ENCODE peak calls at places on chromosomes 5 and 9, in eight cellular contexts. T is sigmoid colon, Q is thyroid gland, W is small intestine, M is iPS DF 6.9, F is heart right ventricle, B is tibial nerve, U is aorta. V is an unnamed sample. For H3K36me3, the result is how much of the 10 kb centered on the place peaks cover.

GRCh38 chr5:517535-518100 is 6.6 kb downstream of the SLC9A3 start:
- DNase-seq in T (no peak), Q (no peak), W (no peak), M (no peak), F (no peak), B (no peak), U (no peak), V (no peak)

GRCh38 chr5:6859001-6859400 is 145.8 kb downstream of the TENT4A start:
- DNase-seq in T (no peak), Q (no peak), W (no peak), M (no peak), F (no peak), B (no peak), U (no peak), V (no peak)

GRCh38 chr5:160269017-160269416 is 39.7 kb downstream of the FABP6 start:
- DNase-seq in T (peak), Q (peak), W (no peak), M (no peak), F (peak), B (peak), U (peak), V (peak)

GRCh38 chr9:16154570-16155078 is 601.8 kb downstream of the CCDC171 start:
- DNase-seq in T (no peak), Q (peak), W (peak), M (peak), F (no peak), B (no peak), U (no peak), V (no peak)

GRCh38 chr9:91908746-91909145 is 41.3 kb downstream of the ROR2 start:
- DNase-seq in T (no peak), Q (no peak), W (no peak), M (no peak), F (no peak), B (no peak), U (no peak), V (no peak)

GRCh38 chr5:78644741-78645300 is 3.8 kb downstream of the LHFPL2 start:
- DNase-seq in T (no peak), Q (peak), W (no peak), M (no peak), F (no peak), B (no peak), U (no peak), V (no peak)

GRCh38 chr5:150101019-150101418 is 14.7 kb upstream of the CSF1R start:
- DNase-seq in T (no peak), Q (no peak), W (no peak), M (no peak), F (no peak), B (no peak), U (no peak), V (no peak)

GRCh38 chr9:32251539-32251938 is 132.9 kb upstream of the ACO1 start:
- DNase-seq in T (peak), Q (peak), W (peak), M (peak), F (peak), B (no peak), U (no peak), V (peak)

GRCh38 chr5:10808347-10809212 is 47.5 kb upstream of the DAP start:
- DNase-seq in T (no peak), Q (no peak), W (no peak), M (no peak), F (no peak), B (no peak), U (no peak), V (no peak)

GRCh38 chr5:55600536-55601208 is 65.9 kb upstream of the PLPP1 start:
- DNase-seq in T (no peak), Q (no peak), W (no peak), M (no peak), F (peak), B (no peak), U (no peak), V (no peak)

GRCh38 chr9:136059851-136060670 is 35.0 kb downstream of the NACC2 start:
- DNase-seq in T (peak), Q (no peak), W (peak), M (no peak), F (no peak), B (no peak), U (peak), V (no peak)

GRCh38 chr9:98314381-98315066 is 59.1 kb upstream of the TBC1D2 start:
- DNase-seq in T (no peak), Q (peak), W (no peak), M (no peak), F (no peak), B (no peak), U (no peak), V (no peak)

GRCh38 chr5:168023190-168023589 is 268.3 kb upstream of the WWC1 start:
- DNase-seq in T (peak), Q (peak), W (no peak), M (no peak), F (peak), B (peak), U (no peak), V (no peak)

GRCh38 chr9:91004992-91005391 is 203.4 kb downstream of the SYK start:
- DNase-seq in T (no peak), Q (no peak), W (no peak), M (no peak), F (no peak), B (no peak), U (no peak), V (no peak)

GRCh38 chr9:134791009-134791408 is 89.6 kb upstream of the FCN2 start:
- DNase-seq in T (no peak), Q (no peak), W (no peak), M (no peak), F (no peak), B (no peak), U (no peak), V (no peak)

GRCh38 chr5:83360573-83360972 is 111.0 kb upstream of the VCAN start:
- DNase-seq in T (no peak), Q (no peak), W (no peak), M (no peak), F (no peak), B (no peak), U (no peak), V (no peak)

GRCh38 chr9:17900604-17901003 is 321.7 kb downstream of the SH3GL2 start:
- DNase-seq in T (no peak), Q (no peak), W (no peak), M (no peak), F (no peak), B (no peak), U (no peak), V (no peak)

GRCh38 chr5:81787843-81788242 is 36.9 kb upstream of the SSBP2 start:
- DNase-seq in T (peak), Q (peak), W (peak), M (peak), F (peak), B (peak), U (peak), V (peak)

GRCh38 chr5:169632946-169633345 is 4.1 kb upstream of the DOCK2 start:
- DNase-seq in T (no peak), Q (no peak), W (no peak), M (no peak), F (no peak), B (no peak), U (no peak), V (no peak)

GRCh38 chr5:124236366-124237231 is 509.8 kb downstream of the ZNF608 start:
- DNase-seq in T (no peak), Q (no peak), W (no peak), M (no peak), F (no peak), B (no peak), U (no peak), V (no peak)

GRCh38 chr9:138059196-138059595 is 181.6 kb downstream of the CACNA1B start:
- DNase-seq in T (peak), Q (no peak), W (no peak), M (no peak), F (no peak), B (no peak), U (peak), V (no peak)

DNA sequence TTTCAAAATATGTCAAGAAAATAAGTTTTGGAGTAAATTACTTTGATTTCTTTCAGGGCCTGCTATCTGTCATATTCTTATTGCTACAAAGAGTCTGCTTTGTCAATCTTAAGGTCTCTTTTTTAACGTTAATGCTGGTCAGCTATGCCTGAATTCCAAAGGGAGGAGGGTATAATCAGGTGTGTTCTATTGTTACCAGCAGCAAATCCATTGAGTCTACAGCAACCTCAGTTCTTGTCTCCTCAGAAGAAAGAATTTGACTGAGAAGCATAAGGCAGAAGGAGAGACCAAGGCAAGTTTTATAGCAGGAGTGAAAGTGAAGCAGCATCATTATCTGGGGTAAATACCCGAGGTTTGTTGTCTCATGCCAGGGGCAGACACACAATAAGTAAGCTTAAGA is 23.7 kb upstream of the MINAR2 start:
- DNase-seq in T (no peak), Q (no peak), W (no peak), M (peak), F (no peak), B (no peak), U (no peak), V (no peak)
- H3K36me3 ChIP-seq in T (under half), Q (under half), W (under half), M (under half), F (under half), B (under half), U (under half), V (under half)

GRCh38 chr9:133044661-133045060 is 13.9 kb downstream of the GTF3C5 start:
- DNase-seq in T (no peak), Q (no peak), W (no peak), M (no peak), F (no peak), B (no peak), U (no peak), V (no peak)
- H3K36me3 ChIP-seq in T (half or more), Q (half or more), W (under half), M (under half), F (half or more), B (under half), U (under half), V (under half)

GRCh38 chr5:178206166-178207101 is 2.1 kb downstream of the HNRNPAB start:
- DNase-seq in T (peak), Q (no peak), W (no peak), M (no peak), F (no peak), B (no peak), U (no peak), V (no peak)
- H3K36me3 ChIP-seq in T (half or more), Q (under half), W (under half), M (under half), F (half or more), B (under half), U (under half), V (under half)

GRCh38 chr9:4515958-4516375 is 25.7 kb downstream of the SLC1A1 start:
- DNase-seq in T (peak), Q (no peak), W (no peak), M (no peak), F (no peak), B (no peak), U (no peak), V (no peak)

GRCh38 chr9:4517274-4517673 is 27.0 kb downstream of the SLC1A1 start:
- DNase-seq in T (no peak), Q (peak), W (no peak), M (no peak), F (no peak), B (no peak), U (no peak), V (no peak)

GRCh38 chr9:4510546-4511322 is 20.5 kb downstream of the SLC1A1 start:
- DNase-seq in T (no peak), Q (no peak), W (peak), M (no peak), F (no peak), B (no peak), U (no peak), V (no peak)

GRCh38 chr9:4509590-4509984 is 19.3 kb downstream of the SLC1A1 start:
- DNase-seq in T (no peak), Q (no peak), W (no peak), M (no peak), F (no peak), B (no peak), U (no peak), V (no peak)

DNA sequence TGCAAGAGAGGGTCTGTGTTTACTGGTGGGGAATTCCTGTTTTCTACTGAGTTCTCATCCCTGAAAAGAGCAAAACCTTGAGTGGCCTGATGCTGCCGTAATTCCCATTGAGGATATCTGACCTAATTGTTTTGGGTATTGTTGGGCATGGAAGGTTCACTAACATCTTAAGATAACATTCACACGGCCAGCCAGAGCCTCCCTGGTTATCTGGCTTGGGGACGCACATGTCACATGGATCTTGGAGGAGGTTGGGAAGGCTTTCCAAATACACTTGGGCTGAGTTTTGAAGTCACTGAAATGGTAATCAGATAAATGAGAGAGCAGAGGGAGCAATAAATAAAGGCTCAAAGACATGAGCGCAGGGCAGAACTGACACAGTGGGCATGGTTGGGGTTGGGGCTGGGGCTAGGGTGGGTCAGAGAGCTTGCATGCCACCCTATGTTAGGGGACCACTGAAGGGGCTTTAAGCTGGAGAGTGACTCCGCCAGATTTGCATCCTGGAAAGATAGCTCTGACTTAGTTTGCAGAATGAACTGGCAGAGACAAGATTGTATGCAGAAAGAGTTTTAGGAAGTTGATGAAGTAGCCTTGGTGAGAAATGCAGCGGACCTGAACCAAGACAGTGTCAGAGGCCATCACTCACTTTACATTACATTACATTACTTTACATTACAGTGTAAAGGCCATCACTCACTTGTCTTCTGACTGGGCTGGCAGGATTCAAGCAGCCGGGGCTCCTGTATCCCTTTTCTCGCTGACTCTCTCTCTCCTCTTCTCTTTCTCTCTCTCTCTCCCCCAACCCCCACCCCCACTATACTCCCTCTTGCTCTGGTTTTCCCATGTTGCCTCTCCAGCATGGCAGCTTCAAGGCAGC is 24.2 kb downstream of the SLC1A1 start:
- DNase-seq in T (no peak), Q (no peak), W (no peak), M (peak), F (no peak), B (no peak), U (no peak), V (no peak)
- H3K36me3 ChIP-seq in T (under half), Q (under half), W (under half), M (under half), F (under half), B (under half), U (under half), V (under half)

GRCh38 chr5:120207139-120207538 is 257.0 kb upstream of the PRR16 start:
- DNase-seq in T (no peak), Q (no peak), W (no peak), M (no peak), F (no peak), B (no peak), U (no peak), V (no peak)
- H3K36me3 ChIP-seq in T (under half), Q (under half), W (under half), M (under half), F (under half), B (under half), U (under half), V (under half)

GRCh38 chr9:37521111-37521510 is 35.4 kb downstream of the POLR1E start:
- DNase-seq in T (no peak), Q (no peak), W (no peak), M (no peak), F (no peak), B (no peak), U (no peak), V (no peak)
- H3K36me3 ChIP-seq in T (half or more), Q (under half), W (under half), M (under half), F (half or more), B (under half), U (under half), V (under half)

GRCh38 chr9:70262948-70263347 is 4.2 kb downstream of the SMC5 start:
- DNase-seq in T (no peak), Q (no peak), W (no peak), M (no peak), F (no peak), B (no peak), U (no peak), V (no peak)
- H3K36me3 ChIP-seq in T (under half), Q (under half), W (under half), M (under half), F (half or more), B (under half), U (under half), V (under half)

GRCh38 chr5:126490167-126490937 is 67.1 kb downstream of the GRAMD2B start:
- DNase-seq in T (peak), Q (no peak), W (no peak), M (no peak), F (no peak), B (peak), U (no peak), V (peak)

GRCh38 chr5:126487596-126487995 is 64.4 kb downstream of the GRAMD2B start:
- DNase-seq in T (no peak), Q (no peak), W (no peak), M (no peak), F (no peak), B (no peak), U (no peak), V (no peak)

GRCh38 chr5:126484248-126484647 is 61.0 kb downstream of the GRAMD2B start:
- DNase-seq in T (no peak), Q (no peak), W (no peak), M (no peak), F (no peak), B (no peak), U (no peak), V (no peak)

GRCh38 chr5:126486332-126486731 is 63.1 kb downstream of the GRAMD2B start:
- DNase-seq in T (no peak), Q (no peak), W (no peak), M (no peak), F (no peak), B (no peak), U (peak), V (no peak)

DNA sequence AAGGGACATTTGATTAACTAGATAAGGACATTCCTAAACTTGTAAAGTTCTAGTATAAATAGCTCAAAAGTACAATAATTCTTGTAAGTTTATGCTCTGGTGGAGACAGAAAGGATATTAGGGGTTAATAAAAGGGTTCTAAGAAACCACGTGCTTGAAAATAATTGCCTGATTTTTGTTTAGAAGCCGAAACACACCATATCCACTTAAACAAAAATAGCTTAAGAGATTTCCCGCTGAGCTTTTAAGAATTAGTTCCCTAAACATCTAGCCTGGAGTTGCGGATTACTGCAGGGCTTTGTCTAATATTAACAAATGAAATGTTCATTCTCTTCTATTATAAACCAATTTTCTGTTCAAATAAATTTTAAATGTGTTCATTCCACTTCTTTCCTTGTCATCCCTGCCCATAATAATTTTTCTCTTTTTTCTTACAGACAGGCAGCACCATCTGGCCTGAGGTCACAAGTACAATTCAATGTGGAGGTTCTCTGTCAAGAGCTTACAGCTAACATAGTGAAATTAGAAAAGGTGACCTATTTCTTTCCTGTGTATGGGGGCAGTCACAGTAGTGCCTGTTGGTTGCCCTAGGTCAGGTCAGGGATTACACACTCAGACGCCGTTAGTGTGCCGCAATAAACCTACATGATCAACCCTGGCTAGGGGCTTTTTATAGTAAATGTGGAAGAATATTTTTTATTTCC is 65.3 kb downstream of the GRAMD2B start:
- DNase-seq in T (no peak), Q (no peak), W (no peak), M (no peak), F (no peak), B (no peak), U (no peak), V (no peak)
- H3K36me3 ChIP-seq in T (half or more), Q (half or more), W (under half), M (under half), F (half or more), B (under half), U (under half), V (under half)

V was measured in uterus.